ENCODE peak calls at places on chromosomes 13 and 19, in eight cellular contexts. N, A, U, X, D, I, E and Z are unnamed samples.

GRCh38 chr13:114130708-114131580 is 1.5 kb downstream of the RASA3 start:
- DNase-seq in N (peak; percentile 86), A (peak; percentile 62), U (peak; percentile 41), X (peak; percentile 61), D (peak; percentile 86), I (peak; percentile 98), E (peak; percentile 83), Z (peak; percentile 65)

GRCh38 chr13:93080587-93080986 is 146.0 kb upstream of the GPC6 start:
- DNase-seq in N (no peak), A (no peak), U (no peak), X (no peak), D (peak; percentile 80), I (no peak), E (no peak), Z (no peak)

GRCh38 chr19:1161716-1162115 is 12.4 kb downstream of the SBNO2 start:
- DNase-seq in N (peak; percentile 78), A (no peak), U (no peak), X (no peak), D (peak; percentile 73), I (no peak), E (no peak), Z (no peak)

GRCh38 chr19:18846862-18847515 is 15.2 kb downstream of the UPF1 start:
- DNase-seq in N (peak; percentile 92), A (peak; percentile 77), U (peak; percentile 82), X (peak; percentile 69), D (peak; percentile 85), I (peak; percentile 82), E (peak; percentile 87), Z (peak; percentile 73)

GRCh38 chr19:17520865-17521264 is 9.4 kb downstream of the PGLS start:
- DNase-seq in N (no peak), A (no peak), U (no peak), X (no peak), D (no peak), I (no peak), E (no peak), Z (no peak)

GRCh38 chr19:54662730-54663129 is at the start of gene LILRB4:
- DNase-seq in N (no peak), A (no peak), U (no peak), X (no peak), D (no peak), I (no peak), E (no peak), Z (no peak)

GRCh38 chr13:99974939-99975561 is 3.5 kb upstream of the ZIC5 start:
- DNase-seq in N (no peak), A (no peak), U (no peak), X (no peak), D (no peak), I (no peak), E (no peak), Z (no peak)

GRCh38 chr19:55913643-55914268 is 18.4 kb downstream of the NLRP13 start:
- DNase-seq in N (no peak), A (no peak), U (no peak), X (no peak), D (no peak), I (no peak), E (no peak), Z (no peak)

GRCh38 chr13:40665061-40665753 is 1.2 kb downstream of the FOXO1 start:
- DNase-seq in N (peak; percentile 59), A (peak; percentile 42), U (peak; percentile 48), X (peak; percentile 45), D (no peak), I (peak; percentile 24), E (peak; percentile 73), Z (peak; percentile 51)

GRCh38 chr13:108595416-108596257 is 33.8 kb upstream of the MYO16 start:
- DNase-seq in N (no peak), A (no peak), U (no peak), X (peak; percentile 15), D (peak; percentile 12), I (no peak), E (no peak), Z (peak; percentile 31)

GRCh38 chr13:110240352-110240751 is 66.6 kb downstream of the COL4A1 start:
- DNase-seq in N (no peak), A (no peak), U (no peak), X (no peak), D (no peak), I (no peak), E (no peak), Z (no peak)

GRCh38 chr13:67619987-67620386 is 389.9 kb upstream of the PCDH9 start:
- DNase-seq in N (no peak), A (no peak), U (no peak), X (no peak), D (peak; percentile 60), I (no peak), E (no peak), Z (no peak)

GRCh38 chr13:30463820-30464495 is 1.8 kb downstream of the HMGB1 start:
- DNase-seq in N (peak; percentile 59), A (peak; percentile 69), U (no peak), X (peak; percentile 80), D (peak; percentile 71), I (peak; percentile 75), E (peak; percentile 81), Z (peak; percentile 84)

GRCh38 chr13:32016631-32017030 is 14.9 kb upstream of the FRY start:
- DNase-seq in N (no peak), A (no peak), U (no peak), X (no peak), D (no peak), I (peak; percentile 54), E (no peak), Z (no peak)

GRCh38 chr19:1674293-1674679 is 21.9 kb upstream of the TCF3 start:
- DNase-seq in N (no peak), A (no peak), U (no peak), X (no peak), D (no peak), I (no peak), E (no peak), Z (no peak)

GRCh38 chr13:65966991-65967451 is 1263.1 kb downstream of the PCDH9 start:
- DNase-seq in N (no peak), A (no peak), U (no peak), X (no peak), D (peak; percentile 76), I (peak; percentile 58), E (no peak), Z (no peak)

GRCh38 chr13:80141114-80141849 is 199.6 kb downstream of the SPRY2 start:
- DNase-seq in N (peak; percentile 49), A (no peak), U (peak; percentile 56), X (no peak), D (peak; percentile 91), I (peak; percentile 70), E (peak; percentile 73), Z (no peak)

GRCh38 chr19:51002542-51003311 is 1.3 kb upstream of the KLK8 start:
- DNase-seq in N (no peak), A (peak; percentile 16), U (no peak), X (no peak), D (no peak), I (no peak), E (no peak), Z (peak; percentile 22)

GRCh38 chr19:42113641-42114348 is 18.5 kb downstream of the POU2F2 start:
- DNase-seq in N (peak; percentile 93), A (no peak), U (no peak), X (no peak), D (peak; percentile 90), I (peak; percentile 100), E (no peak), Z (no peak)

GRCh38 chr19:40136818-40137217 is 46.1 kb upstream of the ZNF780A start:
- DNase-seq in N (no peak), A (no peak), U (no peak), X (no peak), D (peak; percentile 4), I (no peak), E (no peak), Z (no peak)

GRCh38 chr13:48585456-48585840 is 52.6 kb upstream of the RCBTB2 start:
- DNase-seq in N (no peak), A (no peak), U (no peak), X (no peak), D (peak; percentile 49), I (peak; percentile 71), E (no peak), Z (no peak)

GRCh38 chr19:7673995-7674667 is 2.8 kb upstream of the MCEMP1 start:
- DNase-seq in N (peak; percentile 91), A (peak; percentile 53), U (peak; percentile 21), X (peak; percentile 27), D (peak; percentile 69), I (peak; percentile 71), E (peak; percentile 73), Z (no peak)

GRCh38 chr13:18236528-18236815 is 945.2 kb downstream of the TUBA3C start:
- DNase-seq in N (no peak), A (no peak), U (no peak), X (no peak), D (no peak), I (no peak), E (no peak), Z (no peak)

GRCh38 chr19:7596191-7596937 is 701 bp downstream of the CAMSAP3 start:
- DNase-seq in N (no peak), A (no peak), U (no peak), X (no peak), D (no peak), I (no peak), E (no peak), Z (no peak)

GRCh38 chr19:35306473-35307246 is 14.7 kb downstream of the MAG start:
- DNase-seq in N (no peak), A (no peak), U (no peak), X (no peak), D (no peak), I (no peak), E (no peak), Z (no peak)

GRCh38 chr13:51783432-51784094 is 20.4 kb downstream of the DHRS12 start:
- DNase-seq in N (no peak), A (no peak), U (no peak), X (no peak), D (no peak), I (no peak), E (no peak), Z (no peak)

GRCh38 chr19:16566702-16567101 is 5.5 kb downstream of the SLC35E1 start:
- DNase-seq in N (no peak), A (no peak), U (no peak), X (no peak), D (no peak), I (no peak), E (no peak), Z (no peak)

GRCh38 chr19:39814595-39814994 is 19.4 kb downstream of the DYRK1B start:
- DNase-seq in N (no peak), A (no peak), U (no peak), X (no peak), D (peak; percentile 23), I (peak; percentile 44), E (peak; percentile 4), Z (no peak)

GRCh38 chr19:16325671-16326400 is 1.2 kb downstream of the KLF2 start:
- DNase-seq in N (peak; percentile 53), A (peak; percentile 38), U (peak; percentile 53), X (peak; percentile 48), D (peak; percentile 28), I (peak; percentile 44), E (peak; percentile 78), Z (peak; percentile 37)

GRCh38 chr13:46951516-46951915 is 54.7 kb upstream of the HTR2A start:
- DNase-seq in N (no peak), A (no peak), U (no peak), X (no peak), D (no peak), I (no peak), E (no peak), Z (no peak)

GRCh38 chr19:5154129-5154798 is 185.4 kb downstream of the KDM4B start:
- DNase-seq in N (peak; percentile 63), A (peak; percentile 67), U (peak; percentile 19), X (peak; percentile 37), D (peak; percentile 19), I (peak; percentile 35), E (peak; percentile 63), Z (peak; percentile 59)

GRCh38 chr13:99176309-99177276 is 24.1 kb upstream of the UBAC2 start:
- DNase-seq in N (peak; percentile 88), A (peak; percentile 81), U (peak; percentile 69), X (peak; percentile 80), D (peak; percentile 69), I (peak; percentile 60), E (peak; percentile 71), Z (peak; percentile 85)